ENCODE peak calls at places on chromosome 15, in ten cellular contexts. Z is astrocyte of the spinal cord; M is mucosa of descending colon; J is right cardiac atrium; W is putamen; S is effector memory CD4-positive, alpha-beta T cell; V is DND-41; N is NCI-H2081 treated with DMSO at 0.1 percent for 48 hours; Q is midbrain; D is glutamatergic neuron. B is an unnamed sample.

GRCh38 chr15:63191895-63192603 is 2.6 kb downstream of the RAB8B start:
- DNase-seq in Z (no peak), M (no peak), J (no peak), W (no peak), S (peak), V (peak), N (no peak), Q (no peak), D (no peak), B (no peak)

GRCh38 chr15:66772967-66773873 is 71.2 kb downstream of the SMAD6 start:
- DNase-seq in Z (peak), M (peak), J (peak), W (no peak), S (no peak), V (no peak), N (no peak), Q (no peak), D (no peak), B (no peak)

GRCh38 chr15:69609176-69609575 is 156.6 kb downstream of the RPLP1 start:
- DNase-seq in Z (peak), M (no peak), J (no peak), W (no peak), S (no peak), V (no peak), N (no peak), Q (peak), D (no peak), B (no peak)

GRCh38 chr15:55823191-55823670 is 80.3 kb upstream of the PRTG start:
- DNase-seq in Z (peak), M (no peak), J (no peak), W (no peak), S (no peak), V (no peak), N (no peak), Q (no peak), D (no peak), B (no peak)

GRCh38 chr15:95760508-95760907 is 570.0 kb upstream of the NR2F2 start:
- DNase-seq in Z (no peak), M (no peak), J (no peak), W (no peak), S (no peak), V (no peak), N (no peak), Q (no peak), D (peak), B (no peak)

GRCh38 chr15:38559908-38560307 is 4.7 kb downstream of the RASGRP1 start:
- DNase-seq in Z (no peak), M (no peak), J (no peak), W (no peak), S (no peak), V (no peak), N (no peak), Q (no peak), D (no peak), B (no peak)

GRCh38 chr15:43299411-43299810 is 31.0 kb downstream of the LCMT2 start:
- DNase-seq in Z (no peak), M (no peak), J (no peak), W (no peak), S (no peak), V (no peak), N (no peak), Q (no peak), D (no peak), B (no peak)

GRCh38 chr15:66290518-66290917 is 2.9 kb upstream of the DIS3L start:
- DNase-seq in Z (no peak), M (no peak), J (no peak), W (no peak), S (no peak), V (no peak), N (no peak), Q (no peak), D (no peak), B (no peak)

GRCh38 chr15:25062551-25063430 is 108.0 kb downstream of the SNRPN start:
- DNase-seq in Z (no peak), M (no peak), J (no peak), W (no peak), S (no peak), V (no peak), N (no peak), Q (no peak), D (peak), B (no peak)

GRCh38 chr15:91336691-91337090 is 236.6 kb downstream of the SV2B start:
- DNase-seq in Z (no peak), M (no peak), J (no peak), W (no peak), S (no peak), V (no peak), N (no peak), Q (no peak), D (no peak), B (no peak)

B was measured in T47D.